ENCODE peak calls at places on chromosomes 7 and 10, in nine cellular contexts. X, M, F, P, N, H, Z, J and B are unnamed samples.
A peak's percentile ranks its signal among the peaks of the same experiment; 100 is the strongest.

GRCh38 chr10:22103701-22104100 is 100.2 kb upstream of the DNAJC1 start:
- DNase-seq in H (no peak), P (no peak), F (no peak), J (no peak), M (peak; percentile 23), N (no peak), X (no peak), Z (no peak), B (no peak)

GRCh38 chr7:134327896-134328295 is 11.2 kb upstream of the SLC35B4 start:
- DNase-seq in H (peak; percentile 53), M (peak; percentile 47), J (no peak), P (no peak), N (peak; percentile 22), Z (peak; percentile 69), F (peak; percentile 57), X (peak; percentile 51), B (no peak)

GRCh38 chr7:13336227-13336626 is 648.8 kb downstream of the ARL4A start:
- DNase-seq in H (no peak), J (no peak), F (no peak), Z (no peak), M (peak; percentile 34), X (no peak), N (no peak), P (no peak), B (no peak)

GRCh38 chr10:94640562-94640961 is 43.0 kb upstream of the CYP2C18 start:
- DNase-seq in J (no peak), M (no peak), P (no peak), H (no peak), X (no peak), Z (no peak), N (no peak), F (no peak), B (no peak)

GRCh38 chr10:96765406-96766240 is 45.3 kb upstream of the PIK3AP1 start:
- DNase-seq in N (peak; percentile 66), X (peak; percentile 75), J (peak; percentile 63), P (peak; percentile 69), M (peak; percentile 69), Z (peak; percentile 57), H (no peak), F (peak; percentile 38), B (peak; percentile 61)

GRCh38 chr10:47188156-47188555 is 111.8 kb upstream of the GDF10 start:
- DNase-seq in X (no peak), M (no peak), Z (no peak), P (no peak), N (no peak), H (no peak), F (no peak), J (no peak), B (no peak)

GRCh38 chr7:29335188-29336083 is 140.9 kb downstream of the CHN2 start:
- DNase-seq in F (no peak), Z (no peak), N (no peak), M (no peak), X (no peak), P (no peak), H (no peak), J (no peak), B (no peak)

GRCh38 chr10:27605337-27605736 is 101.2 kb downstream of the RAB18 start:
- DNase-seq in F (no peak), J (no peak), H (no peak), Z (no peak), X (no peak), P (no peak), N (no peak), M (no peak), B (no peak)

GRCh38 chr7:27164381-27165088 is 802 bp downstream of the HOXA9 start:
- DNase-seq in M (no peak), P (no peak), J (no peak), X (no peak), F (no peak), H (no peak), Z (no peak), N (no peak), B (peak; percentile 14)

GRCh38 chr7:14125998-14126397 is 136.5 kb upstream of the ETV1 start:
- DNase-seq in P (no peak), N (no peak), J (no peak), F (no peak), M (peak; percentile 4), Z (no peak), H (no peak), X (no peak), B (no peak)

GRCh38 chr10:32005050-32005449 is 51.2 kb downstream of the KIF5B start:
- DNase-seq in Z (peak; percentile 59), X (peak; percentile 41), P (no peak), M (peak; percentile 68), J (no peak), N (no peak), H (no peak), F (peak; percentile 5), B (no peak)

GRCh38 chr10:119858063-119858462 is 14.6 kb downstream of the MCMBP start:
- DNase-seq in H (no peak), X (no peak), F (no peak), J (no peak), M (no peak), P (no peak), N (no peak), Z (no peak), B (no peak)

GRCh38 chr7:35869810-35870209 is 69.0 kb downstream of the SEPTIN7 start:
- DNase-seq in J (no peak), Z (no peak), X (no peak), P (no peak), M (peak; percentile 43), F (no peak), N (no peak), H (no peak), B (no peak)

GRCh38 chr7:31126976-31127375 is 74.9 kb downstream of the ADCYAP1R1 start:
- DNase-seq in M (peak; percentile 31), N (no peak), P (no peak), J (no peak), Z (peak; percentile 3), X (no peak), H (no peak), F (no peak), B (no peak)

GRCh38 chr10:89699581-89700064 is 1.8 kb upstream of the KIF20B start:
- DNase-seq in M (peak; percentile 36), X (no peak), P (no peak), J (no peak), F (no peak), H (no peak), Z (peak; percentile 76), N (no peak), B (no peak)

GRCh38 chr7:138895700-138896099 is 85.5 kb downstream of the KIAA1549 start:
- DNase-seq in Z (no peak), X (no peak), M (no peak), N (no peak), P (no peak), J (no peak), F (no peak), H (no peak), B (no peak)

GRCh38 chr10:103765981-103766380 is 89.4 kb downstream of the SH3PXD2A start:
- DNase-seq in J (no peak), N (peak; percentile 66), H (no peak), P (peak; percentile 60), M (no peak), F (no peak), Z (no peak), X (peak; percentile 76), B (peak; percentile 50)

GRCh38 chr10:70590663-70591416 is 11.7 kb downstream of the PRF1 start:
- DNase-seq in N (no peak), J (no peak), H (no peak), X (no peak), F (no peak), Z (no peak), M (no peak), P (no peak), B (no peak)

GRCh38 chr7:23347007-23347681 is 48.0 kb downstream of the MALSU1 start:
- DNase-seq in M (no peak), X (no peak), N (no peak), J (no peak), H (no peak), Z (no peak), F (no peak), P (no peak), B (no peak)

GRCh38 chr7:93442478-93443224 is 131.9 kb downstream of the CALCR start:
- DNase-seq in M (peak; percentile 52), J (peak; percentile 24), X (peak; percentile 14), P (no peak), N (peak; percentile 14), H (peak; percentile 1), F (peak; percentile 65), Z (no peak), B (no peak)

GRCh38 chr7:117127585-117128168 is 174.4 kb downstream of the ST7 start:
- DNase-seq in F (peak; percentile 50), H (peak; percentile 20), M (peak; percentile 80), X (peak; percentile 38), Z (peak; percentile 69), P (no peak), N (peak; percentile 33), J (peak; percentile 29), B (peak; percentile 21)

GRCh38 chr7:139153832-139154231 is 44.3 kb upstream of the ZC3HAV1 start:
- DNase-seq in N (no peak), F (no peak), H (no peak), Z (peak; percentile 40), X (no peak), M (peak; percentile 81), J (no peak), P (no peak), B (no peak)

GRCh38 chr7:5489991-5490536 is 66.4 kb upstream of the TNRC18 start:
- DNase-seq in Z (no peak), N (no peak), J (no peak), P (no peak), H (no peak), F (no peak), X (no peak), M (no peak), B (no peak)

GRCh38 chr10:88037623-88038022 is 174.2 kb downstream of the PTEN start:
- DNase-seq in Z (no peak), J (no peak), N (no peak), F (no peak), P (no peak), X (no peak), H (no peak), M (no peak), B (no peak)

GRCh38 chr10:88657901-88658300 is 6.3 kb upstream of the LIPF start:
- DNase-seq in X (no peak), M (no peak), F (no peak), Z (no peak), H (no peak), N (no peak), J (no peak), P (no peak), B (no peak)

GRCh38 chr10:97007417-97007816 is 175.3 kb downstream of the LCOR start:
- DNase-seq in J (no peak), X (no peak), H (no peak), M (no peak), F (no peak), Z (no peak), N (no peak), P (no peak), B (no peak)

GRCh38 chr10:500876-501275 is 188.6 kb downstream of the DIP2C start:
- DNase-seq in H (no peak), M (peak; percentile 40), X (no peak), P (no peak), F (no peak), N (no peak), Z (no peak), J (no peak), B (no peak)

GRCh38 chr10:101905241-101905640 is 61.6 kb upstream of the KCNIP2 start:
- DNase-seq in N (no peak), H (no peak), M (no peak), F (no peak), X (no peak), Z (no peak), J (no peak), P (no peak), B (no peak)

GRCh38 chr10:124936813-124937212 is 5.1 kb upstream of the ZRANB1 start:
- DNase-seq in Z (no peak), X (no peak), F (no peak), J (no peak), N (no peak), M (no peak), H (no peak), P (no peak), B (no peak)

GRCh38 chr7:87345962-87346371 is 503 bp downstream of the CROT start:
- DNase-seq in J (no peak), Z (no peak), M (no peak), X (no peak), P (no peak), F (no peak), N (no peak), H (no peak), B (no peak)

GRCh38 chr7:28430626-28431025 is 18.3 kb downstream of the CREB5 start:
- DNase-seq in Z (no peak), J (no peak), N (no peak), H (no peak), F (no peak), X (no peak), M (no peak), P (no peak), B (no peak)